ENCODE peak calls at places on chromosomes 13 and 19, in five cellular contexts. C is EL; X is activated CD4-positive, alpha-beta T cell treated with anti-CD3 and anti-CD28 coated beads for 36 hours; L is NCI-H345; O is T-cell. K is an unnamed sample.

GRCh38 chr13:90868321-90868920 is 479.1 kb upstream of the MIR17HG start:
- DNase-seq in L (peak), X (peak), O (no peak), C (peak), K (peak)

GRCh38 chr19:19860756-19861390 is 4.8 kb upstream of the ZNF253 start:
- DNase-seq in C (no peak), X (peak), O (peak), L (no peak), K (no peak)

GRCh38 chr13:64749301-64749700 is 2480.8 kb downstream of the PCDH9 start:
- DNase-seq in O (no peak), C (no peak), X (no peak), L (no peak), K (no peak)

GRCh38 chr13:106186366-106187030 is 349.0 kb downstream of the EFNB2 start:
- DNase-seq in X (no peak), O (no peak), C (peak), L (no peak), K (no peak)

GRCh38 chr13:71625694-71626093 is 241.3 kb downstream of the DACH1 start:
- DNase-seq in X (no peak), L (no peak), O (no peak), C (no peak), K (no peak)

GRCh38 chr13:29937836-29938235 is 87.4 kb upstream of the UBL3 start:
- DNase-seq in L (peak), O (peak), X (peak), C (no peak), K (no peak)

GRCh38 chr19:55353803-55354697 is 469 bp downstream of the COX6B2 start:
- DNase-seq in X (peak), C (peak), O (peak), L (peak), K (no peak)

GRCh38 chr19:41499899-41500298 is 56.9 kb downstream of the ERICH4 start:
- DNase-seq in C (no peak), O (no peak), L (no peak), X (no peak), K (no peak)

GRCh38 chr13:71417205-71417604 is 449.8 kb downstream of the DACH1 start:
- DNase-seq in C (peak), L (no peak), O (no peak), X (no peak), K (no peak)

GRCh38 chr13:30576528-30576927 is 41.2 kb upstream of the USPL1 start:
- DNase-seq in O (peak), X (peak), C (peak), L (peak), K (no peak)

GRCh38 chr19:18543814-18544475 is 572 bp upstream of the FKBP8 start:
- DNase-seq in O (peak), C (peak), L (no peak), X (peak), K (peak)

GRCh38 chr13:40895715-40896184 is 106.3 kb downstream of the SLC25A15 start:
- DNase-seq in X (no peak), C (no peak), O (no peak), L (no peak), K (no peak)

GRCh38 chr13:73059460-73060250 is 850 bp downstream of the KLF5 start:
- DNase-seq in C (peak), X (peak), L (peak), O (peak), K (no peak)

GRCh38 chr19:45601524-45602522 is at the start of gene GPR4:
- DNase-seq in C (peak), L (no peak), X (no peak), O (no peak), K (no peak)

GRCh38 chr13:20221772-20222171 is 10.3 kb downstream of the GJB6 start:
- DNase-seq in L (no peak), C (no peak), O (no peak), X (no peak), K (peak)

GRCh38 chr19:45121827-45122345 is 28.9 kb downstream of the PPP1R37 start:
- DNase-seq in X (peak), L (no peak), C (no peak), O (no peak), K (no peak)

GRCh38 chr13:97325738-97326137 is 103.6 kb downstream of the MBNL2 start:
- DNase-seq in O (no peak), L (no peak), X (no peak), C (no peak), K (no peak)

GRCh38 chr19:48999481-49000325 is 6.0 kb downstream of the RUVBL2 start:
- DNase-seq in O (peak), C (peak), L (no peak), X (peak), K (peak)

GRCh38 chr19:47725759-47726401 is 12.7 kb downstream of the EHD2 start:
- DNase-seq in X (no peak), L (no peak), O (no peak), C (no peak), K (no peak)

GRCh38 chr13:80740076-80740475 is 399.1 kb upstream of the SPRY2 start:
- DNase-seq in O (no peak), L (no peak), C (no peak), X (no peak), K (no peak)

GRCh38 chr19:53007200-53008054 is 6.3 kb upstream of the ERVV-1 start:
- DNase-seq in L (no peak), X (no peak), O (no peak), C (no peak), K (no peak)

GRCh38 chr19:49224856-49225255 is 67.3 kb downstream of the TRPM4 start:
- DNase-seq in X (peak), C (peak), L (peak), O (no peak), K (peak)

GRCh38 chr19:5913739-5914357 is at the start of gene CAPS:
- DNase-seq in L (no peak), O (no peak), C (peak), X (no peak), K (no peak)

GRCh38 chr13:67238277-67238859 is 8.2 kb upstream of the PCDH9 start:
- DNase-seq in X (no peak), C (peak), L (peak), O (no peak), K (peak)

GRCh38 chr19:44772969-44773368 is 4.7 kb upstream of the CBLC start:
- DNase-seq in L (no peak), C (no peak), O (no peak), X (no peak), K (no peak)

GRCh38 chr13:63184693-63185092 is 1769.0 kb upstream of the PCDH20 start:
- DNase-seq in O (no peak), X (no peak), C (peak), L (no peak), K (no peak)

K was measured in AML-193.